ENCODE peak calls at places on chromosome 22, in six cellular contexts. One of them, this sample, is unnamed.

GRCh38 chr22:39214383-39215069 is 30.3 kb downstream of the PDGFB start:
- DNase-seq in HepG2: peak
- DNase-seq in GM12878: no peak
- DNase-seq in K562: no peak
- DNase-seq in H1: peak
- DNase-seq in SK-N-SH: no peak
- DNase-seq in this sample: no peak

GRCh38 chr22:39820266-39820665 is 73.3 kb downstream of the ENTHD1 start:
- DNase-seq in HepG2: no peak
- DNase-seq in GM12878: no peak
- DNase-seq in K562: peak
- DNase-seq in H1: no peak
- DNase-seq in SK-N-SH: no peak
- DNase-seq in this sample: no peak

GRCh38 chr22:38347944-38348750 is 30.9 kb upstream of the CSNK1E start:
- DNase-seq in HepG2: no peak
- DNase-seq in GM12878: no peak
- DNase-seq in K562: no peak
- DNase-seq in H1: peak
- DNase-seq in SK-N-SH: no peak
- DNase-seq in this sample: no peak

GRCh38 chr22:42336527-42337227 is 66.2 kb upstream of the TCF20 start:
- DNase-seq in HepG2: no peak
- DNase-seq in GM12878: no peak
- DNase-seq in K562: no peak
- DNase-seq in H1: no peak
- DNase-seq in SK-N-SH: peak
- DNase-seq in this sample: peak

GRCh38 chr22:49918911-49919881 is 762 bp downstream of the CRELD2 start:
- DNase-seq in HepG2: no peak
- DNase-seq in GM12878: no peak
- DNase-seq in K562: no peak
- DNase-seq in H1: no peak
- DNase-seq in SK-N-SH: peak
- DNase-seq in this sample: no peak

GRCh38 chr22:42114721-42115120 is 15.9 kb downstream of the CYP2D6 start:
- DNase-seq in HepG2: peak
- DNase-seq in GM12878: no peak
- DNase-seq in K562: peak
- DNase-seq in H1: peak
- DNase-seq in SK-N-SH: no peak
- DNase-seq in this sample: no peak

GRCh38 chr22:22035771-22036314 is 53.3 kb upstream of the TOP3B start:
- DNase-seq in HepG2: no peak
- DNase-seq in GM12878: no peak
- DNase-seq in K562: no peak
- DNase-seq in H1: no peak
- DNase-seq in SK-N-SH: no peak
- DNase-seq in this sample: no peak

GRCh38 chr22:20199413-20199842 is 48.6 kb upstream of the CCDC188 start:
- DNase-seq in HepG2: no peak
- DNase-seq in GM12878: no peak
- DNase-seq in K562: no peak
- DNase-seq in H1: no peak
- DNase-seq in SK-N-SH: no peak
- DNase-seq in this sample: no peak

GRCh38 chr22:44622685-44623084 is 79.3 kb upstream of the PRR5 start:
- DNase-seq in HepG2: no peak
- DNase-seq in GM12878: no peak
- DNase-seq in K562: no peak
- DNase-seq in H1: no peak
- DNase-seq in SK-N-SH: no peak
- DNase-seq in this sample: no peak

GRCh38 chr22:38981659-38982007 is 514 bp upstream of the APOBEC3B start:
- DNase-seq in HepG2: no peak
- DNase-seq in GM12878: no peak
- DNase-seq in K562: no peak
- DNase-seq in H1: no peak
- DNase-seq in SK-N-SH: no peak
- DNase-seq in this sample: no peak

GRCh38 chr22:48974443-48975251 is 853.0 kb downstream of the BRD1 start:
- DNase-seq in HepG2: no peak
- DNase-seq in GM12878: no peak
- DNase-seq in K562: no peak
- DNase-seq in H1: peak
- DNase-seq in SK-N-SH: no peak
- DNase-seq in this sample: no peak

GRCh38 chr22:22020425-22020852 is 37.9 kb upstream of the TOP3B start:
- DNase-seq in HepG2: no peak
- DNase-seq in GM12878: no peak
- DNase-seq in K562: no peak
- DNase-seq in H1: no peak
- DNase-seq in SK-N-SH: no peak
- DNase-seq in this sample: no peak

GRCh38 chr22:49156662-49157285 is 670.9 kb downstream of the BRD1 start:
- DNase-seq in HepG2: no peak
- DNase-seq in GM12878: no peak
- DNase-seq in K562: no peak
- DNase-seq in H1: no peak
- DNase-seq in SK-N-SH: peak
- DNase-seq in this sample: no peak

GRCh38 chr22:19722175-19722914 is 994 bp upstream of the GP1BB start:
- DNase-seq in HepG2: no peak
- DNase-seq in GM12878: no peak
- DNase-seq in K562: peak
- DNase-seq in H1: peak
- DNase-seq in SK-N-SH: no peak
- DNase-seq in this sample: no peak

GRCh38 chr22:19674129-19674928 is 40.0 kb upstream of the SEPTIN5 start:
- DNase-seq in HepG2: no peak
- DNase-seq in GM12878: no peak
- DNase-seq in K562: no peak
- DNase-seq in H1: no peak
- DNase-seq in SK-N-SH: no peak
- DNase-seq in this sample: no peak

GRCh38 chr22:32545801-32546200 is 71.2 kb downstream of the FBXO7 start:
- DNase-seq in HepG2: peak
- DNase-seq in GM12878: no peak
- DNase-seq in K562: no peak
- DNase-seq in H1: no peak
- DNase-seq in SK-N-SH: no peak
- DNase-seq in this sample: no peak

GRCh38 chr22:50292643-50293440 is 14.6 kb downstream of the PLXNB2 start:
- DNase-seq in HepG2: no peak
- DNase-seq in GM12878: no peak
- DNase-seq in K562: no peak
- DNase-seq in H1: peak
- DNase-seq in SK-N-SH: no peak
- DNase-seq in this sample: peak

GRCh38 chr22:17190702-17191101 is 28.5 kb downstream of the ADA2 start:
- DNase-seq in HepG2: no peak
- DNase-seq in GM12878: no peak
- DNase-seq in K562: no peak
- DNase-seq in H1: no peak
- DNase-seq in SK-N-SH: no peak
- DNase-seq in this sample: no peak

GRCh38 chr22:20141186-20142077 is 9.4 kb downstream of the CCDC188 start:
- DNase-seq in HepG2: no peak
- DNase-seq in GM12878: no peak
- DNase-seq in K562: no peak
- DNase-seq in H1: no peak
- DNase-seq in SK-N-SH: no peak
- DNase-seq in this sample: no peak

DNA sequence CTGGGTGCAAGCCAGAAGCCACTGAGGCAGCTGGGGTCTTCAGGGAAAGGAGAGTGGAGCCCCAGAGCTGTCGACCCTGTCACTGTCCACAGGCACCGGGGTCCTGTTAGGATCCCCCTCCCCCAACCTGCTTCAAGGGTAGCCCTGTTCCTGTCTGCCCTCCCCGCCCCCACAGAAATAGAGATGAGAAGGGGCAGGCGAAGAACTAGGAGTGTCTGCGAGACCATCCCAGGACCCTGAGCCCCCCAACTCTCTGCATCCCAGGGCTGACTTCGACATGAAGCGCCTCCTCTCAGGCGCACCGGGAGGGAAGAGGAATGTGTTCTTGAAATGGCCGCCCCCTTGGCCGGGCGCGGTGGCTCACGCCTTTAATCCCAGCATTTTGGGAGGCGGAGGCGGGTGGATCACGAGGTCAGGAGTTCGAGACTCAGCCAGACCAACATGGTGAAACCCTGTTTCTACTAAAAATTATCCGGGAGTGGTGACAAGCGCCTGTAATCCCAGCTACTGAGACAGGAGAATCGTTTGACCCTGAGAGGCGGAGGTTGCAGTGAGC is 607 bp upstream of the ZNF70 start:
- DNase-seq in HepG2: no peak
- DNase-seq in GM12878: no peak
- DNase-seq in K562: peak
- DNase-seq in H1: no peak
- DNase-seq in SK-N-SH: no peak
- DNase-seq in this sample: no peak
- TF ChIP-seq GABPA in HepG2: no peak
- TF ChIP-seq GABPA in GM12878: no peak
- TF ChIP-seq GABPA in K562: no peak
- TF ChIP-seq GABPA in H1: no peak
- TF ChIP-seq GABPA in SK-N-SH: no peak
- TF ChIP-seq GABPA in this sample: no peak

GRCh38 chr22:29451863-29452262 is 13.5 kb downstream of the RFPL1 start:
- DNase-seq in HepG2: no peak
- DNase-seq in GM12878: no peak
- DNase-seq in K562: no peak
- DNase-seq in H1: no peak
- DNase-seq in SK-N-SH: no peak
- DNase-seq in this sample: no peak
- TF ChIP-seq GABPA in HepG2: no peak
- TF ChIP-seq GABPA in GM12878: no peak
- TF ChIP-seq GABPA in K562: no peak
- TF ChIP-seq GABPA in H1: no peak
- TF ChIP-seq GABPA in SK-N-SH: no peak
- TF ChIP-seq GABPA in this sample: no peak

GRCh38 chr22:45857519-45857918 is 119.4 kb downstream of the WNT7B start:
- DNase-seq in HepG2: no peak
- DNase-seq in GM12878: no peak
- DNase-seq in K562: no peak
- DNase-seq in H1: no peak
- DNase-seq in SK-N-SH: no peak
- DNase-seq in this sample: no peak
- TF ChIP-seq GABPA in HepG2: no peak
- TF ChIP-seq GABPA in GM12878: no peak
- TF ChIP-seq GABPA in K562: no peak
- TF ChIP-seq GABPA in H1: no peak
- TF ChIP-seq GABPA in SK-N-SH: no peak
- TF ChIP-seq GABPA in this sample: no peak

DNA sequence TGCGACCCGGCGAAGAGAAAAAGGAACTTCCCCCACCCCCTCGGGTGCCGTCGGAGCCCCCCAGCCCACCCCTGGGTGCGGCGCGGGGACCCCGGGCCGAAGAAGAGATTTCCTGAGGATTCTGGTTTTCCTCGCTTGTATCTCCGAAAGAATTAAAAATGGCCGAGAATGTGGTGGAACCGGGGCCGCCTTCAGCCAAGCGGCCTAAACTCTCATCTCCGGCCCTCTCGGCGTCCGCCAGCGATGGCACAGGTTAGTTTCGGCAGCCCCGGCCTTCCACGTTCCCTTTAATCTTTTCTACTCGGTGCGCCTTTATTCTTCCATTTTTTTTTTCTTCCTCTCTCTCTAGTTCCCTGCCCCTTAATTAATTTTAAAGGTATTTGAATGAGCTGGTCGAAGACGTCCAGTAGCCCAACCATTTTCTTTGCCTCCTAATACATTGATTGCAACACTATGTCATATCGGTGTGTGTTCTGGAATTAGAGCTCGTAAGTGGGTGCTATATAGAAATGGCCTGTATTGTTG is 517 bp downstream of the EP300 start:
- DNase-seq in HepG2: peak
- DNase-seq in GM12878: no peak
- DNase-seq in K562: peak
- DNase-seq in H1: peak
- DNase-seq in SK-N-SH: peak
- DNase-seq in this sample: peak
- TF ChIP-seq GABPA in HepG2: no peak
- TF ChIP-seq GABPA in GM12878: no peak
- TF ChIP-seq GABPA in K562: no peak
- TF ChIP-seq GABPA in H1: no peak
- TF ChIP-seq GABPA in SK-N-SH: no peak
- TF ChIP-seq GABPA in this sample: no peak

DNA sequence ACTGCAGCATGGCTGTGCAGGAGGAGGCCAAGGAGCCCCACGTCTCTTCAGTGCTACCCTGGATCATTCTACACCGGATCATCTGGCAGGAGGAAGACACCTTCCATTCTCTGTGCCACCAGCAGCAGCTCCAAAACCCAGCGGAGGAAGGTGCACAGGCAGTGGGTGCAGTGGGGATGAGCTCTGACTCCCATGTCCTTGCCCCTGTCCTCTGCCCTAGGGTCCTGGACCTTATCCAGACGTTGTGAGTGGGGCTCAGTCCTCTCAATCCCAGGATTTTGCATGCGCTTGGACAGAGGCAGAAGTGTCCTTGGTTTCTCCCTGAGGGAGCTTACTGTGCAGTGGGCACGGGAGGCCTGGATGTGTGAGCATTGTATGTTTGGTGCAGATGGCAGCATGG is 61.3 kb downstream of the CABIN1 start:
- DNase-seq in HepG2: no peak
- DNase-seq in GM12878: no peak
- DNase-seq in K562: no peak
- DNase-seq in H1: no peak
- DNase-seq in SK-N-SH: no peak
- DNase-seq in this sample: no peak
- TF ChIP-seq GABPA in HepG2: no peak
- TF ChIP-seq GABPA in GM12878: no peak
- TF ChIP-seq GABPA in K562: no peak
- TF ChIP-seq GABPA in H1: no peak
- TF ChIP-seq GABPA in SK-N-SH: no peak
- TF ChIP-seq GABPA in this sample: no peak

GRCh38 chr22:45966320-45966891 is 10.6 kb downstream of the WNT7B start:
- DNase-seq in HepG2: no peak
- DNase-seq in GM12878: no peak
- DNase-seq in K562: no peak
- DNase-seq in H1: no peak
- DNase-seq in SK-N-SH: no peak
- DNase-seq in this sample: peak
- TF ChIP-seq GABPA in HepG2: no peak
- TF ChIP-seq GABPA in GM12878: no peak
- TF ChIP-seq GABPA in K562: no peak
- TF ChIP-seq GABPA in H1: no peak
- TF ChIP-seq GABPA in SK-N-SH: no peak
- TF ChIP-seq GABPA in this sample: no peak

DNA sequence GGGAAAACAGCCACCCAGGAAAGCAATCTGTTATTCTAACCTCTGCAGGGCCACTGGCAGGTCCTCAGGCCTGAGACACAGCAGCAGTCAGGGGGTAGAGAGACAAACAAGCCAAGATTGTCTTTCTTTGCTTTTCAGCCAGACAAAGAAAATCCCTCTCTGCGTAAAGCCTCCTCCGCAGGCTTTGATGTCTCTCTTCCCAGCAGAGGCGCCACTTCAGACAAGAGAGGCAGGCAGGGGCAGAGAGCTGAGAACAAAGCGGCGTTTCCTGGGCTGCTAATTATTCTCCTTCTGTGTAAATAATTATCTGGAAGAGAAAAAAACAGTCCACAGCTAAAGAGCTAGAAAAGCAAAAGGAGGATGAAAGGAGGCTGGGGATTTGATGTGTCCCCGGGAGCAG is 102.7 kb upstream of the SEZ6L start:
- DNase-seq in HepG2: no peak
- DNase-seq in GM12878: no peak
- DNase-seq in K562: no peak
- DNase-seq in H1: peak
- DNase-seq in SK-N-SH: no peak
- DNase-seq in this sample: no peak
- TF ChIP-seq GABPA in HepG2: no peak
- TF ChIP-seq GABPA in GM12878: no peak
- TF ChIP-seq GABPA in K562: no peak
- TF ChIP-seq GABPA in H1: no peak
- TF ChIP-seq GABPA in SK-N-SH: no peak
- TF ChIP-seq GABPA in this sample: no peak

This sample was measured in HL-60.